ENCODE peak calls at places on chromosomes 5 and 9, in seven cellular contexts. B, V, R, F, A, C and P are unnamed samples.

GRCh38 chr5:21615195-21615765 is 1237.9 kb downstream of the CDH12 start:
- DNase-seq in B (no peak), F (no peak), A (no peak), C (no peak), V (no peak), R (no peak), P (no peak)

GRCh38 chr5:135977375-135977928 is 22.7 kb upstream of the LECT2 start:
- DNase-seq in F (no peak), B (peak; percentile 79), R (peak; percentile 64), V (peak; percentile 68), A (no peak), C (peak; percentile 66), P (peak; percentile 32)

GRCh38 chr9:75604661-75605060 is 285.8 kb upstream of the PCSK5 start:
- DNase-seq in A (no peak), R (no peak), V (no peak), B (no peak), F (no peak), C (no peak), P (no peak)

GRCh38 chr9:93091453-93092081 is 4.5 kb upstream of the CARD19 start:
- DNase-seq in B (no peak), A (peak; percentile 7), F (peak; percentile 69), R (peak; percentile 92), V (no peak), C (no peak), P (no peak)

GRCh38 chr9:117377046-117377445 is 37.8 kb downstream of the ASTN2 start:
- DNase-seq in V (no peak), A (peak; percentile 6), C (no peak), B (no peak), F (no peak), R (no peak), P (peak; percentile 92)

GRCh38 chr5:135120951-135121350 is 86.9 kb upstream of the PITX1 start:
- DNase-seq in F (no peak), C (no peak), B (no peak), R (no peak), A (no peak), V (no peak), P (no peak)

GRCh38 chr5:79285285-79285684 is 49.4 kb downstream of the JMY start:
- DNase-seq in B (no peak), R (no peak), F (no peak), A (no peak), C (no peak), V (no peak), P (no peak)

GRCh38 chr5:52580921-52581320 is 206.8 kb upstream of the ITGA1 start:
- DNase-seq in B (peak; percentile 13), A (no peak), C (no peak), V (no peak), F (no peak), R (no peak), P (no peak)

GRCh38 chr5:132190161-132190817 is 37.4 kb downstream of the P4HA2 start:
- DNase-seq in R (peak; percentile 94), A (peak; percentile 87), F (no peak), V (no peak), B (no peak), C (no peak), P (peak; percentile 44)

GRCh38 chr9:99919930-99920329 is 13.5 kb downstream of the STX17 start:
- DNase-seq in V (no peak), C (no peak), A (no peak), B (no peak), R (no peak), F (no peak), P (no peak)

GRCh38 chr9:35664531-35665470 is at the start of gene ARHGEF39:
- DNase-seq in B (peak; percentile 84), F (no peak), C (peak; percentile 80), R (peak; percentile 99), A (peak; percentile 98), V (peak; percentile 66), P (peak; percentile 89)

GRCh38 chr9:22160235-22160634 is 151.1 kb upstream of the CDKN2B start:
- DNase-seq in V (no peak), C (no peak), A (no peak), R (no peak), B (no peak), F (no peak), P (no peak)

GRCh38 chr5:135847976-135848375 is 13.5 kb downstream of the SLC25A48 start:
- DNase-seq in R (peak; percentile 19), A (no peak), C (no peak), V (no peak), B (no peak), F (no peak), P (no peak)

GRCh38 chr5:98899456-98899855 is 29.4 kb downstream of the CHD1 start:
- DNase-seq in C (no peak), V (no peak), A (no peak), R (no peak), F (no peak), B (no peak), P (no peak)

GRCh38 chr5:33726422-33727165 is 165.2 kb downstream of the ADAMTS12 start:
- DNase-seq in V (no peak), C (no peak), B (no peak), A (no peak), R (peak; percentile 79), F (no peak), P (no peak)

GRCh38 chr9:76704601-76705204 is 59.5 kb upstream of the PCA3 start:
- DNase-seq in V (no peak), B (no peak), R (no peak), A (peak; percentile 39), F (no peak), C (no peak), P (no peak)

GRCh38 chr5:61059499-61059898 is 102.8 kb downstream of the SMIM15 start:
- DNase-seq in R (no peak), V (no peak), B (no peak), C (no peak), F (no peak), A (no peak), P (no peak)

GRCh38 chr9:82488702-82489578 is 500.4 kb downstream of the SPATA31D1 start:
- DNase-seq in R (no peak), A (peak; percentile 22), F (no peak), V (peak; percentile 48), C (no peak), B (no peak), P (no peak)

GRCh38 chr5:180486636-180487149 is 7.5 kb upstream of the CNOT6 start:
- DNase-seq in C (no peak), A (no peak), V (no peak), F (no peak), B (no peak), R (no peak), P (no peak)

GRCh38 chr9:112760821-112761220 is 10.3 kb downstream of the SNX30 start:
- DNase-seq in B (no peak), V (no peak), C (no peak), A (no peak), R (no peak), F (no peak), P (no peak)

GRCh38 chr9:131365546-131365945 is 28.3 kb upstream of the PRRC2B start:
- DNase-seq in C (no peak), R (no peak), B (no peak), F (no peak), A (no peak), V (no peak), P (no peak)

GRCh38 chr9:131361202-131361833 is 32.6 kb upstream of the PRRC2B start:
- DNase-seq in B (no peak), A (no peak), C (no peak), R (no peak), F (no peak), V (no peak), P (no peak)

GRCh38 chr9:131367445-131367844 is 26.4 kb upstream of the PRRC2B start:
- DNase-seq in R (no peak), F (no peak), V (no peak), C (no peak), A (no peak), B (no peak), P (no peak)

GRCh38 chr9:131370638-131371037 is 23.2 kb upstream of the PRRC2B start:
- DNase-seq in A (no peak), R (no peak), F (no peak), B (no peak), V (no peak), C (no peak), P (no peak)

DNA sequence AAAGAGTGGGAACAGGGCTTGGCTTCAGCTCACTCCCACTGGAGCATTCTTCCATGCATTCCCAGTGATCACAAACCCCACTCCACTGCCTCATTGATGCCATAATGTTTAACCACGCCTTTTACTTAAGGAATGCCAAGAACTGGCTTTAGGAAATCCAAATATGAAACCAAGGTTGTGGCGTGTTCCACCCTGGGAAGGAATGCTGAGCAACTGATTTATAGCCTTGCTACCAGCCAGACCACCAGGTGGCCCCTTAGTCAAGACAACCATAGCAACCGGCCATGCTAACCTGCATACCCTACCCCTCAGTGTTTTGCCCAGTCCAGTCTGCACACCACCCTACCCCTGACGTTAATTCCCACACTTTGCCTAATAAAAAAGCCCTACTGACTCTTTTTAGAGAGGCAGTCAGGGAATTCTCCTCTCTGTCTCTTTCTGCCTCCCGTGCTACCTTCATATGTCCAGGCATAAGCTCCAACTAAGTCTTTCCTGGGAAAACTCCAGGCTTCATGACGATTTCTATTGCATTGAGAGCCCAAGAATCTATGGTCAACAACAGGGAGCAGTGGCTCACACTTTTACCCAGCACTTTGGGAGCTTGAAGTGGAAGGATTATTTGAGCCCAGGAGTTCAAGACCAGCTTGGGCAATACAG is 27.0 kb upstream of the PRRC2B start:
- DNase-seq in F (no peak), A (peak; percentile 63), B (no peak), V (no peak), R (peak; percentile 82), C (peak; percentile 26), P (peak; percentile 66)
- TF ChIP-seq CTCF in F (no peak), A (peak; percentile 38), B (peak; percentile 58), V (no peak), R (peak; percentile 19), C (peak; percentile 63), P (peak; percentile 67)

GRCh38 chr9:131273791-131274673 is 2.3 kb downstream of the FAM78A start:
- DNase-seq in B (no peak), R (peak; percentile 60), F (no peak), C (no peak), A (no peak), V (no peak), P (no peak)
- H3K27ac ChIP-seq in B (peak overlapping the region; percentile 92), R (no peak overlapping the region), F (peak overlapping the region; percentile 38), C (peak overlapping the region; percentile 99), A (no peak overlapping the region), V (no peak overlapping the region), P (no peak overlapping the region)

GRCh38 chr9:133133680-133134418 is 12.8 kb upstream of the RALGDS start:
- DNase-seq in B (peak; percentile 84), C (peak; percentile 83), A (peak; percentile 90), R (peak; percentile 100), F (peak; percentile 92), V (peak; percentile 92), P (no peak)
- TF ChIP-seq CTCF in B (no peak), C (peak; percentile 14), A (no peak), R (no peak), F (no peak), V (no peak), P (no peak)

DNA sequence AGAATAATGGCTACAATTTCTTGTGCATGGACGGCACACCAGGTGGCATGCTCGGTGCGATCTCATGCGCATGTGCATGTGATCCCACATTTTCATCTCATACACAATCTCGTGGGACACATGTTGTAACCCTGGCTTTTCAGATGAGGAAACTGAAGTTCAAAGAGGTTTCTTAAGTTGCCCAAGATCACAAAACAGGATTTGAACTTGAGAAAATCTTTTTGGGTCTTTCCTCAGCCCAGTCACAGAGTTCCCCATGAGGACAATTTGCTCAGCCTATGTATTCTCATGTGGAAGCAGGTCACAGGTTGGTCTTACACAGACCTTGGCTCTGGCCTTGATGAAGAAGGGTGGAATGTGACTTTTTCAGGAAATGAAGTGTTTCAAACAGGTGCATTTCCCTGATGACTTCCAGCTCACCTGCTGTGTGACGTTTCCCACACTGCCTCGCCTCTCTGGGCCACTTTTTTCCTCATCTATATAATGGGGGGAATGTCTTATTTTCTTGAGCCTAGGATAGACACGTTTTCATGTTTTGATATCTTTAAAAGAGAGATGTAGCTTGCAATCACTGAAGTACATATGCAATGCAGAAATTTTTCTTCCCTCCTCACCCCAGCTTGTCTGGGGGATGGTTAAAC is 7.1 kb upstream of the ORM1 start:
- DNase-seq in R (no peak), C (no peak), A (no peak), B (no peak), V (no peak), F (no peak), P (no peak)
- H3K27ac ChIP-seq in R (no peak overlapping the region), C (no peak overlapping the region), A (no peak overlapping the region), B (no peak overlapping the region), V (no peak overlapping the region), F (no peak overlapping the region), P (no peak overlapping the region)